ENCODE peak calls at places on chromosomes 3 and 15, in four cellular contexts. H is OCI-LY7, Z is globus pallidus, V is pancreas. T is an unnamed sample.

GRCh38 chr3:53811143-53811915 is 34.9 kb downstream of the CHDH start:
- DNase-seq in H (no peak), V (peak), Z (no peak), T (no peak)

GRCh38 chr15:82140859-82141258 is 95.0 kb upstream of the MEX3B start:
- DNase-seq in H (no peak), V (no peak), Z (no peak), T (no peak)

GRCh38 chr3:97935842-97936241 is 36.4 kb downstream of the RIOX2 start:
- DNase-seq in Z (no peak), H (no peak), V (no peak), T (no peak)

GRCh38 chr3:182954553-182954952 is 25.8 kb downstream of the DCUN1D1 start:
- DNase-seq in H (no peak), V (no peak), Z (no peak), T (no peak)

GRCh38 chr3:72086712-72087093 is 301.8 kb upstream of the PROK2 start:
- DNase-seq in Z (no peak), V (no peak), H (no peak), T (no peak)

GRCh38 chr3:126914226-126914625 is 68.7 kb upstream of the PLXNA1 start:
- DNase-seq in Z (no peak), H (no peak), V (no peak), T (no peak)

GRCh38 chr15:32844118-32844711 is 126.4 kb downstream of the GREM1 start:
- DNase-seq in H (peak), V (no peak), Z (no peak), T (peak)

GRCh38 chr3:64223809-64224570 is 1.3 kb downstream of the PRICKLE2 start:
- DNase-seq in H (peak), Z (peak), V (no peak), T (peak)

GRCh38 chr3:186592682-186593081 is 20.2 kb upstream of the AHSG start:
- DNase-seq in Z (no peak), H (no peak), V (no peak), T (no peak)

GRCh38 chr3:128992926-128993460 is 883 bp downstream of the CFAP92 start:
- DNase-seq in Z (no peak), V (no peak), H (no peak), T (no peak)

GRCh38 chr3:49869525-49870126 is at the start of gene CAMKV:
- DNase-seq in V (no peak), H (peak), Z (no peak), T (no peak)

GRCh38 chr3:111810909-111811308 is 48.2 kb upstream of the PHLDB2 start:
- DNase-seq in H (no peak), V (no peak), Z (no peak), T (peak)

GRCh38 chr15:46304320-46304719 is 669.5 kb downstream of the SQOR start:
- DNase-seq in H (peak), Z (no peak), V (no peak), T (peak)

GRCh38 chr3:172213765-172214358 is 174.5 kb downstream of the FNDC3B start:
- DNase-seq in V (no peak), H (no peak), Z (no peak), T (no peak)

GRCh38 chr3:50660386-50660785 is 14.3 kb upstream of the DOCK3 start:
- DNase-seq in V (no peak), H (no peak), Z (no peak), T (no peak)

GRCh38 chr3:70249509-70250160 is 62.8 kb downstream of the MDFIC2 start:
- DNase-seq in H (no peak), V (no peak), Z (no peak), T (no peak)

GRCh38 chr3:58585005-58585786 is 8.0 kb upstream of the FAM107A start:
- DNase-seq in V (peak), Z (peak), H (peak), T (peak)

GRCh38 chr3:12708584-12709192 is 44.8 kb upstream of the RAF1 start:
- DNase-seq in Z (no peak), H (no peak), V (no peak), T (peak)

GRCh38 chr3:18770800-18771199 is 345.7 kb upstream of the SATB1 start:
- DNase-seq in Z (no peak), V (no peak), H (no peak), T (no peak)

GRCh38 chr3:105401691-105402149 is 35.0 kb downstream of the ALCAM start:
- DNase-seq in Z (no peak), H (no peak), V (no peak), T (peak)

GRCh38 chr15:51864408-51865056 is 35.1 kb downstream of the TMOD3 start:
- DNase-seq in Z (no peak), V (no peak), H (no peak), T (peak)

GRCh38 chr15:38930851-38931572 is 366.4 kb upstream of the RASGRP1 start:
- DNase-seq in V (no peak), H (no peak), Z (no peak), T (peak)

GRCh38 chr3:170709046-170709445 is 123.2 kb upstream of the SLC7A14 start:
- DNase-seq in Z (no peak), H (no peak), V (no peak), T (peak)

GRCh38 chr3:111577798-111578685 is 17.1 kb downstream of the ZBED2 start:
- DNase-seq in H (peak), V (no peak), Z (peak), T (peak)

GRCh38 chr15:90956551-90957104 is 1.9 kb downstream of the RCCD1 start:
- DNase-seq in Z (peak), H (peak), V (peak), T (peak)

GRCh38 chr3:140933552-140933951 is 8.1 kb upstream of the SLC25A36 start:
- DNase-seq in V (no peak), Z (no peak), H (no peak), T (no peak)

GRCh38 chr15:88166330-88166993 is 90.1 kb downstream of the NTRK3 start:
- DNase-seq in Z (no peak), V (no peak), H (peak), T (peak)

GRCh38 chr3:112514527-112515128 is 15.4 kb upstream of the BTLA start:
- DNase-seq in V (no peak), Z (no peak), H (no peak), T (no peak)

GRCh38 chr3:47813551-47814177 is 10.7 kb downstream of the DHX30 start:
- DNase-seq in H (no peak), V (no peak), Z (no peak), T (no peak)

GRCh38 chr3:145854486-145854885 is 306.5 kb downstream of the PLOD2 start:
- DNase-seq in H (no peak), Z (no peak), V (no peak), T (no peak)

GRCh38 chr3:113275876-113276580 is 64.7 kb downstream of the BOC start:
- DNase-seq in V (no peak), Z (peak), H (peak), T (peak)

GRCh38 chr3:127073931-127074820 is 91.3 kb downstream of the PLXNA1 start:
- DNase-seq in Z (no peak), H (no peak), V (no peak), T (peak)

GRCh38 chr3:179613807-179614206 is 9.2 kb downstream of the NDUFB5 start:
- DNase-seq in Z (no peak), H (no peak), V (no peak), T (peak)

GRCh38 chr3:31147550-31147949 is 253.1 kb upstream of the GADL1 start:
- DNase-seq in Z (no peak), H (no peak), V (no peak), T (no peak)

GRCh38 chr15:57732526-57733331 is 26.2 kb downstream of the POLR2M start:
- DNase-seq in H (peak), V (peak), Z (peak), T (peak)

GRCh38 chr3:62371032-62371734 is 2.2 kb downstream of the FEZF2 start:
- DNase-seq in V (no peak), H (no peak), Z (no peak), T (no peak)

GRCh38 chr3:77915341-77915740 is 875.4 kb downstream of the ROBO2 start:
- DNase-seq in Z (no peak), V (no peak), H (no peak), T (no peak)

T was measured in RPMI7951.